ENCODE peak calls at places on chromosomes 16 and 17, in nine cellular contexts. Z, P, X, O, H, C, W, K and F are unnamed samples.

GRCh38 chr17:17540278-17540906 is 44.2 kb upstream of the RASD1 start:
- DNase-seq in K (no peak), P (peak; percentile 53), H (no peak), W (no peak), X (no peak), O (no peak), C (no peak), Z (peak; percentile 18), F (no peak)

GRCh38 chr17:74172700-74173099 is 30.8 kb upstream of the RPL38 start:
- DNase-seq in Z (no peak), P (no peak), W (no peak), K (no peak), X (no peak), O (no peak), C (no peak), H (no peak), F (no peak)

GRCh38 chr17:945672-946071 is 33.9 kb downstream of the NXN start:
- DNase-seq in H (no peak), K (no peak), C (no peak), P (no peak), W (no peak), Z (no peak), X (no peak), O (no peak), F (no peak)

GRCh38 chr17:78818932-78819331 is 21.7 kb downstream of the USP36 start:
- DNase-seq in O (no peak), C (no peak), H (peak; percentile 33), W (peak; percentile 35), P (peak; percentile 30), Z (no peak), X (no peak), K (no peak), F (no peak)

GRCh38 chr16:12749076-12749475 is 54.6 kb downstream of the CPPED1 start:
- DNase-seq in P (no peak), W (no peak), K (no peak), H (no peak), Z (no peak), X (no peak), C (no peak), O (no peak), F (no peak)

GRCh38 chr16:66359012-66359411 is 7.5 kb upstream of the CDH5 start:
- DNase-seq in P (no peak), X (no peak), Z (no peak), H (no peak), O (no peak), C (no peak), K (no peak), W (no peak), F (no peak)

GRCh38 chr16:48112603-48113400 is 43.0 kb downstream of the ABCC12 start:
- DNase-seq in Z (peak; percentile 34), C (no peak), H (peak; percentile 59), P (no peak), W (no peak), X (no peak), O (peak; percentile 45), K (no peak), F (no peak)

GRCh38 chr17:9842057-9842758 is 16.5 kb downstream of the GLP2R start:
- DNase-seq in X (no peak), W (no peak), C (peak; percentile 44), K (no peak), O (peak; percentile 10), P (peak; percentile 65), Z (peak; percentile 45), H (peak; percentile 27), F (no peak)

DNA sequence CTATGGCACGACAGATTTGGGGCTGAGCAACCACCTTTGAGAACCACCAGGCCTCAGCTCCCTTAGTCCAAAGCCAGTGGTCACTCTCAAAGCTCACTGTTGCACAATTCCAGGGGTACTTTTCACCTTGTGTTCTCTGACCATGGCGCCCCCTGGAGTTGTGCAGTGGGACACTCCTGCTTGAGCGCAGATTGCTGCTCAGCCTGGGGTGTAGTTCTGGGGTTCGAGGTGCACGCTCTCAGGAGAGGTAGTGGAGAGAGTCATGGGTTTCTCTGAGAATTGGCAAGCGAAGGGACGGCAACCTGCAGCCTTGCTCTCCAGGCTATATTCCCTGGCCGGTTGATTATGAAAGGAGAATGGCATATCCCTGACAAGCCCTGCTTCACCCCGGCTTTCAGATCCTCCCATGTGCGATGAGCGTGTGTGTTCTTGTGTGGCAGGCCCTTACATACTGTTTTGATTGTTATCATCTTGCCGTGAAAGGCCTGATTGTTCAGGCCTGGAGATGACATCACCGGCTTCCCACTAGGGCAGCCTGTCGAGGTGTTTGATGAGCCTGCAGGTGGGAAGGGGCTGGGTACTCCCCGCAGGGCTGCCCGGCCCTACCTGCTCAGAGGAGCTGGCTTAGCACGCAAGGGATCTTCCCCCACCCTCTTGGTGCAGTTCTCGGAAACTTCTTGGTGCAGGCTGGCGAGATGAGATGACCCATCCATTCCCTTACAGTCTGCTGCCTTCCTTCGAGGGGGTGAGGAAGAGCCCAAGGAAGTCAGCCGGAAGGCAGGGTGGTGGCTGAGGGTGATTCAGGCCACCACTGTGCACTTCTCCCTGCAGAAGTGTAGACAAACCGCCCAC is 431.2 kb downstream of the SLC39A11 start:
- DNase-seq in X (no peak), H (no peak), Z (no peak), W (no peak), P (no peak), O (peak; percentile 61), K (no peak), C (no peak), F (no peak)
- TF ChIP-seq CTCF in X (no peak), H (no peak), Z (no peak), W (no peak), P (no peak), O (no peak), K (peak; percentile 29), C (no peak), F (peak; percentile 1)

GRCh38 chr16:87828071-87828971 is 41.0 kb downstream of the SLC7A5 start:
- DNase-seq in X (no peak), H (peak; percentile 86), P (no peak), O (peak; percentile 78), K (no peak), C (no peak), W (no peak), Z (no peak), F (no peak)
- TF ChIP-seq CTCF in X (no peak), H (no peak), P (no peak), O (no peak), K (no peak), C (no peak), W (no peak), Z (no peak), F (no peak)

GRCh38 chr16:53892155-53892554 is 188.2 kb downstream of the FTO start:
- DNase-seq in X (peak; percentile 65), H (peak; percentile 53), K (peak; percentile 49), O (peak; percentile 63), C (no peak), Z (no peak), W (peak; percentile 5), P (no peak), F (no peak)

GRCh38 chr16:53888222-53888621 is 184.3 kb downstream of the FTO start:
- DNase-seq in X (no peak), O (no peak), C (no peak), W (no peak), H (no peak), K (no peak), P (no peak), Z (no peak), F (no peak)

GRCh38 chr16:53893731-53894435 is 189.9 kb downstream of the FTO start:
- DNase-seq in C (peak; percentile 52), H (no peak), K (peak; percentile 62), Z (no peak), P (peak; percentile 60), X (no peak), W (no peak), O (peak; percentile 16), F (no peak)

GRCh38 chr16:53886482-53887378 is 182.8 kb downstream of the FTO start:
- DNase-seq in O (no peak), Z (no peak), C (no peak), K (no peak), W (no peak), H (no peak), X (no peak), P (no peak), F (no peak)

GRCh38 chr16:53891409-53892139 is 187.6 kb downstream of the FTO start:
- DNase-seq in H (no peak), W (no peak), X (no peak), P (no peak), K (no peak), O (no peak), Z (no peak), C (no peak), F (no peak)
- TF ChIP-seq CTCF in H (no peak), W (no peak), X (no peak), P (no peak), K (no peak), O (no peak), Z (no peak), C (no peak), F (no peak)

DNA sequence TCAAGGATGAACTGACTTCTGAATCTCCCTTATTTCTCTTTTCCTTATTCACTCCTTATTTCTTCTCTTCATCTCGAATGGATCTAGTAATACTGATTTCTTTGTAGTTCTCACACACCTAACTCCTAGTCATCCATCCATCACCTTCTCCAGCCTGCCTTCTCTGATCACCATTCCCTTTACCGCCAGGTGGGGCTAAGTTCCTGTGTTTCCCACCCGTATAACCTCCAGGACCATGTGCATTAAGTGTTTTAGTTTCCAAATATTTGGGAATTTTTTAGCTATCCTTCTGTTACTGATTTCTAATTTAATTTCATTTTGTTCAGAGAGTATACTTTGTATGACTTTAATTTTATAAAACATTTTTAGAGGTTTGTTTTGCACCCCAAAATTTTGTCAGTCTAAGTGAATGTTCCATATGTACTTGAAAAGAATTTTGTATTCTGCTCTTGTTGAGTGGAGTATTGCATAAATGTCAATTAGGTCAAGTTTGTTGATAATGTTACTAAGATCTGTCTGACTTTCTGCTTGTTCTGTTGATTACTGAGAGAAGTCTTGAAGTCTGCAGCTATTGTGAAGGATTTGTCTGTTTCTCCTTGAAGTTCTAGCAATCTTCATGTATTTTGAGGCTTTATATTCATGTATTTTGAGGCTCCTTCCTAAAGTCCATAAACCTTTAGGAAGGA is 8.8 kb downstream of the BPTF start:
- DNase-seq in P (no peak), X (no peak), O (no peak), C (no peak), W (no peak), K (no peak), H (no peak), Z (no peak), F (no peak)
- TF ChIP-seq CTCF in P (no peak), X (no peak), O (no peak), C (no peak), W (no peak), K (peak; percentile 30), H (no peak), Z (no peak), F (no peak)

GRCh38 chr16:5025171-5025632 is 8.5 kb downstream of the NAGPA start:
- DNase-seq in H (peak; percentile 49), P (no peak), O (peak; percentile 51), C (no peak), K (no peak), X (no peak), Z (peak; percentile 46), W (no peak), F (no peak)
- TF ChIP-seq CTCF in H (no peak), P (peak; percentile 21), O (no peak), C (no peak), K (peak; percentile 50), X (peak; percentile 38), Z (peak; percentile 11), W (peak; percentile 3), F (peak; percentile 19)

GRCh38 chr16:11562411-11562810 is 24.3 kb downstream of the LITAF start:
- DNase-seq in O (no peak), W (no peak), X (no peak), H (no peak), P (no peak), Z (no peak), K (no peak), C (no peak), F (no peak)
- TF ChIP-seq CTCF in O (no peak), W (no peak), X (no peak), H (no peak), P (no peak), Z (no peak), K (no peak), C (no peak), F (no peak)